ENCODE peak calls at places on chromosome 10, in five cellular contexts. One of them, this sample, is unnamed.

GRCh38 chr10:58189269-58189668 is 78.4 kb downstream of the IPMK start:
- DNase-seq in H1: no peak
- DNase-seq in IMR-90: peak
- DNase-seq in mesenchymal stem cell: peak
- DNase-seq in neuronal stem cell: no peak
- DNase-seq in this sample: no peak

GRCh38 chr10:89458760-89459159 is 44.4 kb downstream of the IFIT5 start:
- DNase-seq in mesenchymal stem cell: peak
- DNase-seq in IMR-90: peak
- DNase-seq in H1: no peak
- DNase-seq in neuronal stem cell: no peak
- DNase-seq in this sample: no peak

GRCh38 chr10:54905793-54906192 is 104.8 kb upstream of the PCDH15 start:
- DNase-seq in neuronal stem cell: no peak
- DNase-seq in H1: no peak
- DNase-seq in IMR-90: no peak
- DNase-seq in mesenchymal stem cell: no peak
- DNase-seq in this sample: no peak

GRCh38 chr10:75530337-75530736 is 98.9 kb downstream of the LRMDA start:
- DNase-seq in neuronal stem cell: no peak
- DNase-seq in mesenchymal stem cell: peak
- DNase-seq in IMR-90: no peak
- DNase-seq in H1: no peak
- DNase-seq in this sample: no peak

GRCh38 chr10:110747609-110748464 is 103.7 kb downstream of the RBM20 start:
- DNase-seq in mesenchymal stem cell: peak
- DNase-seq in IMR-90: no peak
- DNase-seq in neuronal stem cell: no peak
- DNase-seq in H1: no peak
- DNase-seq in this sample: no peak

GRCh38 chr10:20694296-20694695 is 202.8 kb downstream of the NEBL start:
- DNase-seq in H1: no peak
- DNase-seq in IMR-90: no peak
- DNase-seq in mesenchymal stem cell: no peak
- DNase-seq in neuronal stem cell: no peak
- DNase-seq in this sample: no peak

GRCh38 chr10:125026974-125027735 is 85.2 kb downstream of the ZRANB1 start:
- DNase-seq in mesenchymal stem cell: no peak
- DNase-seq in H1: no peak
- DNase-seq in IMR-90: no peak
- DNase-seq in neuronal stem cell: no peak
- DNase-seq in this sample: no peak

GRCh38 chr10:34540492-34540891 is 274.6 kb downstream of the PARD3 start:
- DNase-seq in H1: no peak
- DNase-seq in mesenchymal stem cell: no peak
- DNase-seq in IMR-90: no peak
- DNase-seq in neuronal stem cell: no peak
- DNase-seq in this sample: no peak

GRCh38 chr10:3245395-3245794 is 72.8 kb upstream of the PITRM1 start:
- DNase-seq in mesenchymal stem cell: no peak
- DNase-seq in neuronal stem cell: no peak
- DNase-seq in H1: no peak
- DNase-seq in IMR-90: no peak
- DNase-seq in this sample: no peak

GRCh38 chr10:128721851-128722250 is 595.6 kb upstream of the MKI67 start:
- DNase-seq in IMR-90: no peak
- DNase-seq in H1: no peak
- DNase-seq in neuronal stem cell: no peak
- DNase-seq in mesenchymal stem cell: no peak
- DNase-seq in this sample: no peak

GRCh38 chr10:18797286-18797685 is 138.1 kb downstream of the ARL5B start:
- DNase-seq in neuronal stem cell: no peak
- DNase-seq in H1: no peak
- DNase-seq in IMR-90: no peak
- DNase-seq in mesenchymal stem cell: no peak
- DNase-seq in this sample: no peak

GRCh38 chr10:80158126-80158525 is 25.6 kb downstream of the PLAC9 start:
- DNase-seq in H1: no peak
- DNase-seq in IMR-90: no peak
- DNase-seq in mesenchymal stem cell: no peak
- DNase-seq in neuronal stem cell: no peak
- DNase-seq in this sample: no peak

GRCh38 chr10:110762109-110762848 is 109.4 kb upstream of the PDCD4 start:
- DNase-seq in mesenchymal stem cell: no peak
- DNase-seq in neuronal stem cell: no peak
- DNase-seq in IMR-90: no peak
- DNase-seq in H1: no peak
- DNase-seq in this sample: no peak

GRCh38 chr10:118356628-118357027 is 14.5 kb upstream of the FAM204A start:
- DNase-seq in mesenchymal stem cell: no peak
- DNase-seq in neuronal stem cell: no peak
- DNase-seq in IMR-90: no peak
- DNase-seq in H1: no peak
- DNase-seq in this sample: no peak

GRCh38 chr10:63268139-63268797 is 135.1 kb downstream of the NRBF2 start:
- DNase-seq in neuronal stem cell: no peak
- DNase-seq in H1: no peak
- DNase-seq in mesenchymal stem cell: peak
- DNase-seq in IMR-90: peak
- DNase-seq in this sample: no peak

GRCh38 chr10:110407301-110408170 is 90.2 kb upstream of the DUSP5 start:
- DNase-seq in neuronal stem cell: no peak
- DNase-seq in mesenchymal stem cell: no peak
- DNase-seq in H1: no peak
- DNase-seq in IMR-90: no peak
- DNase-seq in this sample: no peak

GRCh38 chr10:37289833-37290464 is 164.6 kb downstream of the ANKRD30A start:
- DNase-seq in mesenchymal stem cell: no peak
- DNase-seq in neuronal stem cell: no peak
- DNase-seq in IMR-90: no peak
- DNase-seq in H1: no peak
- DNase-seq in this sample: no peak

GRCh38 chr10:132488231-132488821 is 49.3 kb upstream of the INPP5A start:
- DNase-seq in H1: no peak
- DNase-seq in IMR-90: no peak
- DNase-seq in neuronal stem cell: no peak
- DNase-seq in mesenchymal stem cell: no peak
- DNase-seq in this sample: no peak

GRCh38 chr10:9214618-9215017 is 1160.1 kb downstream of the GATA3 start:
- DNase-seq in IMR-90: no peak
- DNase-seq in mesenchymal stem cell: no peak
- DNase-seq in H1: no peak
- DNase-seq in neuronal stem cell: no peak
- DNase-seq in this sample: no peak

GRCh38 chr10:86711237-86711956 is 43.1 kb downstream of the LDB3 start:
- DNase-seq in IMR-90: peak
- DNase-seq in H1: peak
- DNase-seq in mesenchymal stem cell: peak
- DNase-seq in neuronal stem cell: peak
- DNase-seq in this sample: peak

GRCh38 chr10:35040761-35041501 is 49.2 kb downstream of the CUL2 start:
- DNase-seq in neuronal stem cell: peak
- DNase-seq in mesenchymal stem cell: peak
- DNase-seq in IMR-90: peak
- DNase-seq in H1: no peak
- DNase-seq in this sample: peak

GRCh38 chr10:43891241-43891640 is 242.6 kb upstream of the ZNF32 start:
- DNase-seq in neuronal stem cell: no peak
- DNase-seq in mesenchymal stem cell: no peak
- DNase-seq in H1: no peak
- DNase-seq in IMR-90: no peak
- DNase-seq in this sample: no peak
- H2BK15ac ChIP-seq in neuronal stem cell: no peak
- H2BK15ac ChIP-seq in mesenchymal stem cell: no peak
- H2BK15ac ChIP-seq in H1: no peak
- H2BK15ac ChIP-seq in IMR-90: peak
- H2BK15ac ChIP-seq in this sample: no peak

DNA sequence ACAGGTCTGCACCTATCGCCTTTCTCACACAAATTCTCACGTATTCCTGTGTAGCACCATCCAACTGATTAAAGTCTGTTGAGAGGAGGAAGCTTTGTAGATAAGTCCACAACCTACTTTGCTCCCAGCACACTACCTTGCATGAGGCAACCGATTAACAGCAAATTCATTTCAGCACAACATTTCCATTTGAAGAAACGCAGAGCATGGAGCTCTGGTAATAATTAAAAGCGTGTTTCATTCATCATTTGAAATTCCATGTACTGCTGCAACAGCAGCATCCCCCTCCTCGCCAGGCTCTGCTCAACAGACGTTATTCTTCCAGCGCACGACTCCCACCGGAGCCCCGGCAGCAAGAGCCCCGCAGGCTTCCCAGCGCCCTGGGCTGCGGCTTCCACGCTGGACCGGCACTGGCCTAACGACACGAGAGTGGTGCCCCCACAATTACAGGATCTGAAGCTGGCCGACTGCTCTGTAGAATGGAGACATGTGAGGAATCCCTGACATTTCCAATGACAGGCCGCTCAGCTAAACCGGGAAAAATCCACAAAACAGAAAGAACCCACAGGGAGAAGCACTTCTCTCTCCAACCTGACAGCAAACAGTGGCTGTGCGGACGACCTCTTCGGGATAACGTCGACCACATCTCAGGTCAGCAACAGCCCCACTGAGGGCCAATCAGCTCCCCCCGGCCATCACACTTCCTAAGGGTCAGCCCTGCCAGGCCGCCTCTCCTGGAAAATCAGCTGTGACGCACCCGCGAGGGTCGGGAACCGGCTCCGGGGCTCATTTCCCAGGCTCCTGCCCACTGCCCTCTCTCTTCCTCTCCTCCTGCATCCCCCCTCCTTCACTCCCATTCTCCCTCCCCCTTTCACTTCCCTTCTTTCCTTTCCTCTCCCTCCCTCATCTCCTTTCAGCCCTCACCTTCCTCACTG is 118.6 kb downstream of the DIP2C start:
- DNase-seq in H1: no peak
- DNase-seq in mesenchymal stem cell: no peak
- DNase-seq in neuronal stem cell: no peak
- DNase-seq in IMR-90: no peak
- DNase-seq in this sample: peak
- H3K14ac ChIP-seq in H1: no peak
- H3K14ac ChIP-seq in mesenchymal stem cell: no peak
- H3K14ac ChIP-seq in neuronal stem cell: no peak
- H3K14ac ChIP-seq in IMR-90: peak
- H3K14ac ChIP-seq in this sample: no peak

DNA sequence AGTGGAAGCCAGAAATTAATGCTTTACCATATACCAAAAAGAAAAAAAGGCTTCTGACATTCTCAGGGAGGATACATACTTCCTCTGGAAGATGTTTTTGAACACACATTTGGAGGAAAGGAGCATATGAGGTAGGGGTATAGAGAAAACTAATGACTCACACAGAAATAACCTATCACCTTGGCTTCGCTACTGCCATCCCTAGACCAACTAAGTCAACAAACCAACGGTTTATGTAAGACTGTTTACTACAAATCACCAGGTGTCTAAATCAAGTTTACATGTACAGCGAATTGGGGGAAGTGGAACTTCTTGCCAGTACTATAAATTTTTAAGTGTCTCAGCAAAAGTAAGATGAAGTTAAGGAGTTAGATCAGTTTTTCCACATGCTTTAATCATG is 96.9 kb downstream of the NT5C2 start:
- DNase-seq in IMR-90: no peak
- DNase-seq in mesenchymal stem cell: peak
- DNase-seq in H1: no peak
- DNase-seq in neuronal stem cell: no peak
- DNase-seq in this sample: no peak
- H4K91ac ChIP-seq in IMR-90: no peak
- H4K91ac ChIP-seq in mesenchymal stem cell: no peak
- H4K91ac ChIP-seq in H1: no peak
- H4K91ac ChIP-seq in neuronal stem cell: no peak
- H4K91ac ChIP-seq in this sample: no peak

GRCh38 chr10:93236378-93237040 is 162.8 kb downstream of the CYP26A1 start:
- DNase-seq in mesenchymal stem cell: peak
- DNase-seq in H1: no peak
- DNase-seq in neuronal stem cell: no peak
- DNase-seq in IMR-90: no peak
- DNase-seq in this sample: no peak
- H2BK15ac ChIP-seq in mesenchymal stem cell: peak
- H2BK15ac ChIP-seq in H1: no peak
- H2BK15ac ChIP-seq in neuronal stem cell: no peak
- H2BK15ac ChIP-seq in IMR-90: no peak
- H2BK15ac ChIP-seq in this sample: no peak

DNA sequence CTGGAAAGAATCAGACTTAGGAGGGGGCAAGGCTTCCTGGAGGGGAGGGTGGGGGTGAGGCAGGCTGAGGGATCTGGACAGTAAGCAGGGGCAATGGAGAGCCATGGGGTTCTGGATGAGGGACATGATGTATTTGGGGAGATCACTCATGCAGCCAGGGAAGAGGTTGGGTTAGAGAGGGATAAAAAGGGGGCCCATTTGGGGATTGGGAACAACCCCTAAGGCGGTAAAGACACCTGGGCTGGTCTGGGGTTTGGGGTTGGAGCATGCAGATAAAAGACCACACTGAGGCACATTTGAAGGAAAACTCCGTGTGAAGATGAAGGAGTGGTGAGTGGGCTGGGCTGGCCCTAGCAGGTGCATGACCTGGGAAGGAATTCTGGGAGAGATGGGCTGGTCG is 30.8 kb downstream of the HIF1AN start:
- DNase-seq in IMR-90: no peak
- DNase-seq in mesenchymal stem cell: no peak
- DNase-seq in H1: no peak
- DNase-seq in neuronal stem cell: no peak
- DNase-seq in this sample: peak
- H3K14ac ChIP-seq in IMR-90: no peak
- H3K14ac ChIP-seq in mesenchymal stem cell: no peak
- H3K14ac ChIP-seq in H1: no peak
- H3K14ac ChIP-seq in neuronal stem cell: no peak
- H3K14ac ChIP-seq in this sample: no peak

GRCh38 chr10:5598085-5598690 is 68.2 kb downstream of the ASB13 start:
- DNase-seq in IMR-90: no peak
- DNase-seq in neuronal stem cell: no peak
- DNase-seq in H1: no peak
- DNase-seq in mesenchymal stem cell: no peak
- DNase-seq in this sample: no peak

GRCh38 chr10:5599613-5600520 is 66.5 kb downstream of the ASB13 start:
- DNase-seq in H1: no peak
- DNase-seq in mesenchymal stem cell: no peak
- DNase-seq in IMR-90: no peak
- DNase-seq in neuronal stem cell: no peak
- DNase-seq in this sample: no peak

GRCh38 chr10:5601826-5602225 is 64.6 kb downstream of the ASB13 start:
- DNase-seq in IMR-90: no peak
- DNase-seq in mesenchymal stem cell: no peak
- DNase-seq in H1: no peak
- DNase-seq in neuronal stem cell: no peak
- DNase-seq in this sample: no peak

GRCh38 chr10:5603091-5603847 is 63.1 kb downstream of the ASB13 start:
- DNase-seq in IMR-90: no peak
- DNase-seq in neuronal stem cell: no peak
- DNase-seq in H1: no peak
- DNase-seq in mesenchymal stem cell: no peak
- DNase-seq in this sample: no peak

GRCh38 chr10:5600908-5601307 is 65.5 kb downstream of the ASB13 start:
- DNase-seq in IMR-90: no peak
- DNase-seq in H1: no peak
- DNase-seq in mesenchymal stem cell: no peak
- DNase-seq in neuronal stem cell: no peak
- DNase-seq in this sample: no peak
- H4K91ac ChIP-seq in IMR-90: no peak
- H4K91ac ChIP-seq in H1: no peak
- H4K91ac ChIP-seq in mesenchymal stem cell: no peak
- H4K91ac ChIP-seq in neuronal stem cell: no peak
- H4K91ac ChIP-seq in this sample: no peak

GRCh38 chr10:69849790-69850189 is 48.1 kb downstream of the COL13A1 start:
- DNase-seq in neuronal stem cell: no peak
- DNase-seq in mesenchymal stem cell: no peak
- DNase-seq in H1: no peak
- DNase-seq in IMR-90: no peak
- DNase-seq in this sample: no peak
- H2BK15ac ChIP-seq in neuronal stem cell: no peak
- H2BK15ac ChIP-seq in mesenchymal stem cell: no peak
- H2BK15ac ChIP-seq in H1: peak
- H2BK15ac ChIP-seq in IMR-90: no peak
- H2BK15ac ChIP-seq in this sample: no peak

This sample was measured in H9.